ENCODE peak calls at places on chromosomes 7 and 10, in five cellular contexts. K, U, P, R and Q are unnamed samples.

GRCh38 chr7:98892609-98893008 is 14.3 kb downstream of the TRRAP start:
- DNase-seq in R (no peak), U (no peak), K (no peak), P (no peak), Q (no peak)

GRCh38 chr10:1737222-1738061 is at the start of gene ADARB2:
- DNase-seq in P (no peak), R (peak), K (peak), U (no peak), Q (peak)

GRCh38 chr10:34776090-34776690 is 38.9 kb downstream of the PARD3 start:
- DNase-seq in P (peak), R (no peak), U (no peak), K (no peak), Q (no peak)

GRCh38 chr7:47653550-47654351 is 71.8 kb upstream of the TNS3 start:
- DNase-seq in P (peak), U (no peak), R (no peak), K (no peak), Q (no peak)

GRCh38 chr7:39672176-39672575 is 48.8 kb downstream of the RALA start:
- DNase-seq in K (no peak), R (no peak), U (no peak), P (peak), Q (no peak)

GRCh38 chr7:142030294-142030693 is 34.6 kb downstream of the MGAM start:
- DNase-seq in U (no peak), R (no peak), P (no peak), K (no peak), Q (no peak)

GRCh38 chr10:109957092-109957797 is 33.9 kb upstream of the XPNPEP1 start:
- DNase-seq in U (no peak), K (no peak), P (no peak), R (no peak), Q (no peak)

GRCh38 chr7:159026271-159027047 is 118.2 kb downstream of the VIPR2 start:
- DNase-seq in P (no peak), R (no peak), U (no peak), K (no peak), Q (peak)

GRCh38 chr7:5689118-5689517 is 92.3 kb downstream of the RNF216 start:
- DNase-seq in P (peak), K (no peak), R (no peak), U (no peak), Q (no peak)

GRCh38 chr7:105036217-105037168 is 22.5 kb downstream of the KMT2E start:
- DNase-seq in K (no peak), R (no peak), U (no peak), P (no peak), Q (no peak)

GRCh38 chr10:14450041-14450491 is 119.3 kb upstream of the FRMD4A start:
- DNase-seq in K (no peak), P (peak), R (no peak), U (no peak), Q (no peak)

GRCh38 chr7:36942558-36943354 is 218.5 kb upstream of the AOAH start:
- DNase-seq in P (no peak), K (no peak), U (no peak), R (no peak), Q (no peak)

GRCh38 chr10:132186488-132187413 is at the start of gene DPYSL4:
- DNase-seq in R (peak), P (peak), U (peak), K (peak), Q (no peak)

GRCh38 chr10:114242235-114242634 is 3.2 kb downstream of the VWA2 start:
- DNase-seq in U (no peak), P (no peak), R (no peak), K (no peak), Q (no peak)
- TF ChIP-seq CTCF in U (no peak), P (no peak), R (no peak), K (no peak), Q (no peak)

GRCh38 chr7:137096607-137097006 is 228.2 kb downstream of the CHRM2 start:
- DNase-seq in U (no peak), P (no peak), R (no peak), K (no peak), Q (no peak)

GRCh38 chr7:137097111-137097510 is 228.7 kb downstream of the CHRM2 start:
- DNase-seq in R (no peak), U (no peak), K (no peak), P (peak), Q (no peak)

GRCh38 chr7:137093198-137093597 is 224.7 kb downstream of the CHRM2 start:
- DNase-seq in U (no peak), K (no peak), P (no peak), R (no peak), Q (no peak)

GRCh38 chr7:137086896-137087295 is 218.4 kb downstream of the CHRM2 start:
- DNase-seq in R (no peak), K (no peak), U (no peak), P (no peak), Q (no peak)

GRCh38 chr7:137091396-137091795 is 222.9 kb downstream of the CHRM2 start:
- DNase-seq in P (peak), U (peak), R (peak), K (no peak), Q (no peak)
- TF ChIP-seq CTCF in P (peak), U (no peak), R (peak), K (no peak), Q (peak)

GRCh38 chr10:59588791-59589190 is 120.9 kb downstream of the SLC16A9 start:
- DNase-seq in P (no peak), K (no peak), U (no peak), R (no peak), Q (no peak)

GRCh38 chr10:59587756-59588140 is 121.9 kb downstream of the SLC16A9 start:
- DNase-seq in R (no peak), P (no peak), U (no peak), K (no peak), Q (no peak)

GRCh38 chr10:59587083-59587755 is 122.4 kb downstream of the SLC16A9 start:
- DNase-seq in P (no peak), U (no peak), K (no peak), R (no peak), Q (no peak)

GRCh38 chr10:59585046-59585700 is 124.5 kb downstream of the SLC16A9 start:
- DNase-seq in U (no peak), R (no peak), K (no peak), P (peak), Q (no peak)

GRCh38 chr10:59586407-59586891 is 123.2 kb downstream of the SLC16A9 start:
- DNase-seq in K (no peak), U (no peak), P (no peak), R (no peak), Q (no peak)
- TF ChIP-seq CTCF in K (no peak), U (no peak), P (no peak), R (no peak), Q (no peak)

GRCh38 chr10:37991655-37992054 is 15.2 kb upstream of the ZNF25 start:
- DNase-seq in K (no peak), P (no peak), R (no peak), U (no peak), Q (no peak)

DNA sequence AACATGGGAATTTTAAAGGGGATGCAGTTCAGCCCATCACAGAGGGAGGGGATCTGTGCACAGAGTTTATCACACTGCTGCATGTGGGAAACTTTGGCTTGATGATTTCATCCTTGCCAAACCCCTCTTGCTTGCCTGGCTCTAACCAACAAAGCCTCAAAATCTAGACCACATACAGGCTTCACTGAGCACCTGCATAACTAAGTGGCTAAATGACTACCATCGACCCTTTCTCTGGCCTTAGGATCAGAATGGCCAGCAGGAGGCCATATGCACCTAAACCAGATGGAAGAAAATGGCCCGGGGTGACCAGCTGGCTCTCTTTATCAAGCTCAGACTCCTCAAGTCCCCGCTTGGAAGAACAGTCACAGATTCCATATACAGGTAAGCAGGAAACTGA is 15.6 kb upstream of the ZNF25 start:
- DNase-seq in K (no peak), R (no peak), P (no peak), U (no peak), Q (no peak)
- TF ChIP-seq CTCF in K (no peak), R (no peak), P (no peak), U (no peak), Q (no peak)

GRCh38 chr7:83365746-83366145 is 203.1 kb upstream of the PCLO start:
- DNase-seq in U (no peak), K (no peak), P (peak), R (no peak), Q (no peak)
- TF ChIP-seq CTCF in U (no peak), K (no peak), P (peak), R (no peak), Q (no peak)